ENCODE peak calls at places on chromosomes 5 and 9, in ten cellular contexts. W is chondrocyte, N is fibroblast of the aortic adventitia, E is adrenal gland, D is PC-3, Z is fibroblast of lung, F is RWPE1, B is A549, R is GM12878, I is IMR-90. A is an unnamed sample.

GRCh38 chr9:112726428-112726827 is 8.5 kb upstream of the INIP start:
- DNase-seq in W (no peak), N (no peak), E (no peak), D (no peak), Z (no peak), F (no peak), B (no peak), R (no peak), I (no peak), A (no peak)

GRCh38 chr9:131045300-131046092 is 36.5 kb downstream of the LAMC3 start:
- DNase-seq in W (no peak), N (no peak), E (no peak), D (no peak), Z (no peak), F (peak), B (no peak), R (no peak), I (no peak), A (peak)

GRCh38 chr5:33810491-33811120 is 81.2 kb downstream of the ADAMTS12 start:
- DNase-seq in W (no peak), N (no peak), E (no peak), D (peak), Z (peak), F (no peak), B (no peak), R (no peak), I (peak), A (no peak)

GRCh38 chr5:33937700-33938506 is 1.7 kb downstream of the RXFP3 start:
- DNase-seq in W (no peak), N (no peak), E (no peak), D (no peak), Z (no peak), F (no peak), B (no peak), R (no peak), I (no peak), A (no peak)

GRCh38 chr5:164798110-164798509 is 1292.7 kb downstream of the MAT2B start:
- DNase-seq in W (no peak), N (no peak), E (no peak), D (no peak), Z (no peak), F (no peak), B (no peak), R (no peak), I (no peak), A (no peak)

GRCh38 chr5:77356740-77357139 is 135.4 kb downstream of the WDR41 start:
- DNase-seq in W (no peak), N (no peak), E (no peak), D (peak), Z (no peak), F (peak), B (no peak), R (peak), I (peak), A (peak)

GRCh38 chr5:146947181-146947941 is 68.8 kb upstream of the PPP2R2B start:
- DNase-seq in W (no peak), N (peak), E (no peak), D (peak), Z (no peak), F (peak), B (peak), R (no peak), I (peak), A (peak)

GRCh38 chr9:131736440-131736839 is 3.4 kb downstream of the RAPGEF1 start:
- DNase-seq in W (no peak), N (no peak), E (no peak), D (no peak), Z (no peak), F (no peak), B (no peak), R (no peak), I (no peak), A (no peak)

GRCh38 chr9:89719202-89719601 is 114.4 kb downstream of the GADD45G start:
- DNase-seq in W (no peak), N (no peak), E (no peak), D (no peak), Z (no peak), F (no peak), B (no peak), R (no peak), I (no peak), A (no peak)

GRCh38 chr5:14730881-14731280 is 66.4 kb downstream of the OTULIN start:
- DNase-seq in W (no peak), N (no peak), E (no peak), D (no peak), Z (no peak), F (no peak), B (no peak), R (no peak), I (no peak), A (no peak)

GRCh38 chr9:19116391-19116790 is 10.9 kb downstream of the PLIN2 start:
- DNase-seq in W (no peak), N (peak), E (peak), D (peak), Z (peak), F (peak), B (no peak), R (no peak), I (peak), A (peak)

GRCh38 chr5:133245191-133246052 is 193.6 kb downstream of the HSPA4 start:
- DNase-seq in W (peak), N (peak), E (peak), D (peak), Z (peak), F (peak), B (peak), R (no peak), I (peak), A (peak)

GRCh38 chr5:127572930-127573329 is 55.5 kb downstream of the PRRC1 start:
- DNase-seq in W (no peak), N (no peak), E (no peak), D (peak), Z (no peak), F (no peak), B (peak), R (no peak), I (no peak), A (no peak)

GRCh38 chr5:20291766-20292165 is 303.8 kb upstream of the CDH18 start:
- DNase-seq in W (no peak), N (no peak), E (no peak), D (peak), Z (no peak), F (no peak), B (no peak), R (no peak), I (no peak), A (no peak)

GRCh38 chr9:6842584-6842947 is 84.8 kb downstream of the KDM4C start:
- DNase-seq in W (no peak), N (peak), E (no peak), D (peak), Z (peak), F (no peak), B (no peak), R (no peak), I (peak), A (peak)

GRCh38 chr9:99966720-99967119 is 60.3 kb downstream of the STX17 start:
- DNase-seq in W (no peak), N (peak), E (peak), D (peak), Z (peak), F (peak), B (peak), R (no peak), I (peak), A (no peak)

GRCh38 chr9:134943411-134943810 is 25.7 kb upstream of the FCN1 start:
- DNase-seq in W (peak), N (no peak), E (no peak), D (no peak), Z (no peak), F (no peak), B (no peak), R (no peak), I (no peak), A (no peak)

GRCh38 chr9:93083592-93084470 is 12.2 kb upstream of the CARD19 start:
- DNase-seq in W (peak), N (no peak), E (peak), D (no peak), Z (peak), F (no peak), B (no peak), R (no peak), I (no peak), A (no peak)

GRCh38 chr9:70441622-70442021 is 27.2 kb upstream of the KLF9 start:
- DNase-seq in W (no peak), N (no peak), E (no peak), D (no peak), Z (no peak), F (no peak), B (no peak), R (no peak), I (no peak), A (no peak)

GRCh38 chr9:15299374-15299939 is 7.6 kb downstream of the TTC39B start:
- DNase-seq in W (no peak), N (no peak), E (no peak), D (no peak), Z (no peak), F (no peak), B (no peak), R (peak), I (no peak), A (no peak)

GRCh38 chr5:13478831-13479465 is 465.5 kb downstream of the DNAH5 start:
- DNase-seq in W (no peak), N (peak), E (peak), D (peak), Z (no peak), F (peak), B (peak), R (no peak), I (peak), A (peak)

GRCh38 chr9:120710110-120710981 is 3.9 kb downstream of the MEGF9 start:
- DNase-seq in W (no peak), N (peak), E (peak), D (peak), Z (peak), F (peak), B (peak), R (no peak), I (peak), A (no peak)

GRCh38 chr9:130499804-130500263 is 55.1 kb downstream of the ASS1 start:
- DNase-seq in W (no peak), N (no peak), E (peak), D (peak), Z (no peak), F (peak), B (peak), R (no peak), I (no peak), A (no peak)

GRCh38 chr9:130385257-130385656 is 59.5 kb upstream of the ASS1 start:
- DNase-seq in W (no peak), N (no peak), E (no peak), D (no peak), Z (no peak), F (no peak), B (no peak), R (no peak), I (no peak), A (no peak)

GRCh38 chr5:68333649-68334549 is 118.3 kb downstream of the PIK3R1 start:
- DNase-seq in W (no peak), N (peak), E (no peak), D (peak), Z (peak), F (peak), B (peak), R (no peak), I (peak), A (peak)

GRCh38 chr5:14105717-14106435 is 37.3 kb upstream of the TRIO start:
- DNase-seq in W (no peak), N (peak), E (peak), D (peak), Z (peak), F (peak), B (peak), R (no peak), I (peak), A (peak)

GRCh38 chr9:131668439-131669233 is 71.2 kb downstream of the RAPGEF1 start:
- DNase-seq in W (no peak), N (peak), E (peak), D (peak), Z (peak), F (peak), B (no peak), R (peak), I (peak), A (peak)

GRCh38 chr9:68462004-68462775 is 78.5 kb downstream of the TMEM252 start:
- DNase-seq in W (no peak), N (peak), E (peak), D (no peak), Z (peak), F (no peak), B (no peak), R (no peak), I (no peak), A (no peak)

GRCh38 chr9:128203842-128204551 is 818 bp downstream of the DNM1 start:
- DNase-seq in W (no peak), N (peak), E (no peak), D (peak), Z (peak), F (peak), B (peak), R (no peak), I (peak), A (peak)

GRCh38 chr5:65127181-65127901 is 354.4 kb downstream of the ADAMTS6 start:
- DNase-seq in W (no peak), N (peak), E (no peak), D (no peak), Z (peak), F (no peak), B (no peak), R (no peak), I (peak), A (peak)

GRCh38 chr9:693460-694390 is 147.8 kb upstream of the DMRT1 start:
- DNase-seq in W (no peak), N (peak), E (peak), D (no peak), Z (peak), F (no peak), B (no peak), R (no peak), I (peak), A (peak)

GRCh38 chr5:68285075-68285827 is 69.7 kb downstream of the PIK3R1 start:
- DNase-seq in W (no peak), N (no peak), E (no peak), D (no peak), Z (no peak), F (no peak), B (no peak), R (no peak), I (no peak), A (no peak)

GRCh38 chr5:29262683-29263082 is 1930.8 kb upstream of the CDH6 start:
- DNase-seq in W (no peak), N (peak), E (no peak), D (peak), Z (no peak), F (peak), B (peak), R (no peak), I (no peak), A (no peak)

GRCh38 chr5:98415663-98416062 is 357.8 kb upstream of the RGMB start:
- DNase-seq in W (no peak), N (no peak), E (no peak), D (no peak), Z (no peak), F (no peak), B (no peak), R (no peak), I (no peak), A (no peak)

GRCh38 chr9:90939367-90939766 is 137.7 kb downstream of the SYK start:
- DNase-seq in W (no peak), N (no peak), E (no peak), D (no peak), Z (no peak), F (no peak), B (no peak), R (no peak), I (no peak), A (no peak)

GRCh38 chr5:143886621-143887301 is 74.8 kb downstream of the HMHB1 start:
- DNase-seq in W (no peak), N (peak), E (no peak), D (no peak), Z (peak), F (no peak), B (no peak), R (no peak), I (no peak), A (no peak)

DNA sequence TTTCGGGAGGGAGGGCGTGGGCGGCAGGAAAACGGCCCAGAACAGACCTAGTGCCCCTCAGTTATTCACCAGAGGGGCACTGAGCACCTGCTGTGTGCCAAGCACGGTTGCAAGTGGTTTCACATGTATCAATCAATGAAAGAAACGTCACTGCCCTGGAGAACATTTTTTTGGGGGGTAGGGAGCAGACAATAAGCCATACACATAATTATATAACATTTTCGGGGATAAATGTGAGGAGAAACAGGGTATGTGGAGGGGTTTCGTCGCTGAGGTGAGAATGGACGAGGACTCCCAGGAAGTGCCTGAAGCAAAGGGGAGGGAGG is 444 bp upstream of the ZNF354A start:
- DNase-seq in W (no peak), N (no peak), E (no peak), D (peak), Z (no peak), F (no peak), B (no peak), R (no peak), I (no peak), A (no peak)
- TF ChIP-seq CTCF in W (peak), N (no peak), E (no peak), D (no peak), Z (no peak), F (peak), B (no peak), R (no peak), I (no peak), A (no peak)

DNA sequence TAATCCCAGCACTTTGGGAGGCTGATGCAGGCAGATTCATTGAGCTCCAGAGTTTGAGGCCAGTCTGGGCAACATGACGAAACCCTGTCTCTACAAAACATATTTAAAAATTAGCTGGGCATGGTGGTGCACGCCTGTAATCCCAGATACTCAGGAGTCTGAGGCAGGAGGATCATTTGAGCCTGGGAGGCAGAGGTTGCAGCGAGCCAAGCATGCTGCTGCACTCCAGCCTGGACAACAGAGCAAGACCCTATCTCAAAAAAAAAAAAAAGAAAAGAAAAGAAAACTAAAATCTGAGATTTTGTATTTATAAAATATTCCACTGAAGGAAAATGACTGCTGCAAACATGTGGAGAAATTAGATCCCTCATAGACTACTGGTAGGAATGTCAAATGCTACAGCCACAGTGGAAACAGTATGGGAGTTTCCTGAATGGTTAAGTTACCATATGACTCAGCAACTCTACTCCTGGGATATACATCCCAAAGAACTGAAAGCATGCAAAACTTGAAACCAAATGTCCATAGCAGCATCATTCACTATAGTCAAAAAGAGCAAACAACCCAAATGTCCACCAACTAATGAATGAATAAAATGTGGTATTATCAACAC is 106.1 kb downstream of the UBAP2 start:
- DNase-seq in W (no peak), N (peak), E (no peak), D (peak), Z (peak), F (peak), B (peak), R (no peak), I (peak), A (peak)
- TF ChIP-seq CTCF in W (peak), N (peak), E (no peak), D (peak), Z (peak), F (no peak), B (peak), R (no peak), I (peak), A (peak)

DNA sequence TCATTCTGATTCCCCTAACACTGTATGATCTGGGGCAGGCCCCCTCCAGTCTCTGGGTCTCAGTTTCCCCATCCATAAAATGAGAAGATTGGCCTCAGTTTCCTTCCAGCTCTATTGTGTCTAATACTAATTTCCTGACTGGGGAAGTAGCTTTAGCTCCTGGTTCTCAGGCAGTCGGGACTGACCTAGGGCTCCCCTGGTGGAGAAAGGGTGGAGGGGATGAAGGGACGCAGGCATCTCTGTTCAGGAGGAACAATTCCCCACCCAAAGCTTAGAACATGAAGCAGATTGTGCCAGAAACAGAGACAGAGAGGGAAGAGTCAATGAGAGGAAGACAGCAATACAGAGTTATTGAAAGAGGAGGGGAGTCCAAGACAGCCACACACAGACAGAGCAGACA is 14.2 kb upstream of the PTGS1 start:
- DNase-seq in W (peak), N (no peak), E (no peak), D (no peak), Z (no peak), F (no peak), B (no peak), R (no peak), I (no peak), A (no peak)
- TF ChIP-seq CTCF in W (peak), N (peak), E (no peak), D (peak), Z (peak), F (no peak), B (no peak), R (peak), I (peak), A (peak)

DNA sequence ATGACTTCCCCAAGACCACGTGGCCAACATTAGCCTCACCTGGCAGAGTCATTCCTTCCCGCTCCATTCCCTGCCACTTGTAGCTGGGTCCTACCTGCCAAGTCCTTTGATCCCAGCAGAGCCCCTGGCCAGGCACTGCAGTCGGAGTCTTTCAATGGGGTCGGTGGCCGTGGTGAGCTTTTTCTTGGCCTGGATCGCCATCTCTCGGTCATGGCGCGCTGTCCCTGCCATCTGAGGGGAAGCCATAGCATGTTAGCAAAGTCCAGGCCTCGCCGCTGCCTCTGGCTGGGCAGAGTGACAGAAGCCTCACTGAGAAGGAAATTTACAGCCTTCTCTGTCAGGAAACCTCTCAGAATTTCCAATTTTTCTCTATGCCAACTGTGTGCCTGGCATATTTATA is 17.5 kb downstream of the CAPSL start:
- DNase-seq in W (no peak), N (no peak), E (no peak), D (no peak), Z (no peak), F (no peak), B (peak), R (no peak), I (no peak), A (no peak)
- TF ChIP-seq CTCF in W (peak), N (no peak), E (no peak), D (no peak), Z (no peak), F (no peak), B (no peak), R (no peak), I (no peak), A (peak)

DNA sequence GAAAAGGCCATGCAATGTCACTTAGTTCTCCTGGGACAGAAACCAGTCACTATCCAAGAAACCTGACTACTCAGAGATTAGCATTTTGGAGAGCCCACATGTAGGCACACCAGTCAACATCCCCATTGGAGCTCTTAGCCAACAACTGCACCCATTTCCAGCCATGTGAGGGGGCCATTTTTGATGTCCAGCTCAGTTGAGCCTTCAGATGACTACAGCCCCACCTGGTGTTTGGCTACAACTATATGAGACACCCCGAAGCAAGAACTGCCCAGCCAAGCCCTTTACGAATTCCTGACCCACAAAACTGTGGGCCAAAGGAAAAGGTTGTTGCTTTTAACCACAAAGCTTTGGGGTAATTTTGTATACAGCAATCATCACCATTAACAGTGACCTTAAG is 300.1 kb downstream of the ASTN2 start:
- DNase-seq in W (no peak), N (no peak), E (no peak), D (no peak), Z (no peak), F (no peak), B (no peak), R (no peak), I (no peak), A (no peak)
- TF ChIP-seq CTCF in W (no peak), N (no peak), E (no peak), D (no peak), Z (no peak), F (no peak), B (no peak), R (peak), I (no peak), A (no peak)

GRCh38 chr9:33651125-33651524 is 127.1 kb downstream of the ANKRD18B start:
- DNase-seq in W (no peak), N (no peak), E (no peak), D (no peak), Z (no peak), F (no peak), B (peak), R (no peak), I (no peak), A (no peak)
- TF ChIP-seq CTCF in W (no peak), N (no peak), E (no peak), D (no peak), Z (no peak), F (no peak), B (no peak), R (no peak), I (no peak), A (no peak)